ENCODE peak calls at places on chromosomes 16 and 17, in four cellular contexts. L is uterus; A is MM.1S; M is stimulated activated CD8-positive, alpha-beta memory T cell treated with anti-CD3 and anti-CD28 coated beads, Interleukin-7, amount 100 ng/mL, for 1 hour. K is an unnamed sample.

GRCh38 chr16:50708373-50709060 is 15.1 kb downstream of the NOD2 start:
- DNase-seq in L (no peak), A (no peak), M (no peak), K (no peak)

GRCh38 chr16:19804538-19805323 is 79.9 kb downstream of the GPRC5B start:
- DNase-seq in L (peak; percentile 69), A (no peak), M (no peak), K (no peak)

GRCh38 chr17:3896108-3897099 is 3.6 kb upstream of the CAMKK1 start:
- DNase-seq in L (no peak), A (no peak), M (no peak), K (no peak)

GRCh38 chr16:88988980-88989791 is 12.2 kb upstream of the CBFA2T3 start:
- DNase-seq in L (no peak), A (no peak), M (no peak), K (no peak)

GRCh38 chr16:57871457-57871856 is 69.2 kb upstream of the KIFC3 start:
- DNase-seq in L (no peak), A (no peak), M (no peak), K (peak; percentile 70)

GRCh38 chr17:691423-691822 is 23.2 kb downstream of the VPS53 start:
- DNase-seq in L (no peak), A (no peak), M (no peak), K (peak; percentile 64)

GRCh38 chr17:17749921-17750320 is 68.7 kb downstream of the RAI1 start:
- DNase-seq in L (peak; percentile 59), A (no peak), M (no peak), K (no peak)

GRCh38 chr16:72576189-72576588 is 404.2 kb upstream of the PMFBP1 start:
- DNase-seq in L (no peak), A (peak; percentile 9), M (no peak), K (no peak)

GRCh38 chr17:82126479-82127314 is 28.7 kb upstream of the FASN start:
- DNase-seq in L (no peak), A (no peak), M (peak; percentile 41), K (no peak)

GRCh38 chr17:6706996-6707395 is 6.2 kb downstream of the SLC13A5 start:
- DNase-seq in L (no peak), A (no peak), M (no peak), K (no peak)

GRCh38 chr17:40579471-40579870 is 14.2 kb upstream of the CCR7 start:
- DNase-seq in L (no peak), A (no peak), M (no peak), K (no peak)

GRCh38 chr17:18362509-18363020 is 785 bp downstream of the SHMT1 start:
- DNase-seq in L (peak; percentile 49), A (peak; percentile 21), M (no peak), K (peak; percentile 20)

GRCh38 chr17:74240637-74241036 is 27.3 kb downstream of the TTYH2 start:
- DNase-seq in L (no peak), A (no peak), M (no peak), K (no peak)

GRCh38 chr16:81936209-81936608 is 75.1 kb downstream of the SDR42E1 start:
- DNase-seq in L (no peak), A (no peak), M (no peak), K (no peak)

GRCh38 chr17:55527520-55528118 is 16.4 kb upstream of the SMIM36 start:
- DNase-seq in L (peak; percentile 47), A (peak; percentile 13), M (no peak), K (peak; percentile 47)

K was measured in GM03348.